ENCODE peak calls at places on chromosomes 6 and 20, in seven cellular contexts. O is GF-D8; N is activated CD8-positive, alpha-beta memory T cell treated with anti-CD3 and anti-CD28 coated beads for 1 hour; M is body of pancreas; C is NCI-H524 treated with DMSO at 0.1 percent for 48 hours; X is H9; B is EH. I is an unnamed sample.

GRCh38 chr6:157521665-157522335 is 140.8 kb downstream of the ZDHHC14 start:
- DNase-seq in C (no peak), X (no peak), N (no peak), B (peak), O (peak), M (no peak), I (no peak)

GRCh38 chr20:53872561-53873248 is 197.7 kb downstream of the BCAS1 start:
- DNase-seq in M (no peak), B (peak), X (no peak), N (no peak), C (no peak), O (no peak), I (peak)

GRCh38 chr6:34082348-34082747 is 63.5 kb downstream of the GRM4 start:
- DNase-seq in O (no peak), X (no peak), C (no peak), M (no peak), N (no peak), B (no peak), I (no peak)

GRCh38 chr6:102154176-102154575 is 760.7 kb downstream of the GRIK2 start:
- DNase-seq in B (no peak), N (no peak), X (no peak), O (no peak), M (no peak), C (no peak), I (no peak)

GRCh38 chr6:156557269-156557885 is 219.8 kb upstream of the ARID1B start:
- DNase-seq in O (no peak), B (peak), M (peak), X (peak), N (no peak), C (peak), I (no peak)

GRCh38 chr6:44976677-44977405 is 351.3 kb upstream of the RUNX2 start:
- DNase-seq in N (no peak), C (no peak), M (no peak), X (no peak), B (peak), O (no peak), I (no peak)

GRCh38 chr20:61874421-61875068 is 191.1 kb downstream of the TAF4 start:
- DNase-seq in C (no peak), B (no peak), O (no peak), M (peak), X (peak), N (no peak), I (no peak)

GRCh38 chr6:19492631-19493030 is 344.5 kb upstream of the ID4 start:
- DNase-seq in X (no peak), B (no peak), M (no peak), O (no peak), N (no peak), C (no peak), I (no peak)

I was measured in DMS 273 treated with DMSO at 0.1 percent for 48 hours.